ENCODE peak calls at places on chromosomes 7 and 10, in seven cellular contexts. One of them, this sample, is unnamed.

GRCh38 chr10:119370972-119371703 is 163.8 kb downstream of the GRK5 start:
- DNase-seq in NCI-H1417: no peak
- DNase-seq in uterus: peak
- DNase-seq in stimulated activated CD8-positive, alpha-beta memory T cell treated with anti-CD3 and anti-CD28 coated beads, Interleukin-15, amount 100 ng/mL, for 24 hours: no peak
- DNase-seq in AG09309: peak
- DNase-seq in fibroblast of lung: peak
- DNase-seq in T follicular helper cell: no peak
- DNase-seq in this sample: no peak

GRCh38 chr10:72328045-72328828 is 26.5 kb downstream of the DNAJB12 start:
- DNase-seq in NCI-H1417: peak
- DNase-seq in uterus: peak
- DNase-seq in stimulated activated CD8-positive, alpha-beta memory T cell treated with anti-CD3 and anti-CD28 coated beads, Interleukin-15, amount 100 ng/mL, for 24 hours: no peak
- DNase-seq in AG09309: no peak
- DNase-seq in fibroblast of lung: peak
- DNase-seq in T follicular helper cell: no peak
- DNase-seq in this sample: no peak

GRCh38 chr10:77756319-77757232 is 119.0 kb upstream of the KCNMA1 start:
- DNase-seq in NCI-H1417: peak
- DNase-seq in uterus: no peak
- DNase-seq in stimulated activated CD8-positive, alpha-beta memory T cell treated with anti-CD3 and anti-CD28 coated beads, Interleukin-15, amount 100 ng/mL, for 24 hours: no peak
- DNase-seq in AG09309: peak
- DNase-seq in fibroblast of lung: peak
- DNase-seq in T follicular helper cell: no peak
- DNase-seq in this sample: no peak

GRCh38 chr10:128163701-128164100 is 37.5 kb upstream of the MKI67 start:
- DNase-seq in NCI-H1417: no peak
- DNase-seq in uterus: no peak
- DNase-seq in stimulated activated CD8-positive, alpha-beta memory T cell treated with anti-CD3 and anti-CD28 coated beads, Interleukin-15, amount 100 ng/mL, for 24 hours: no peak
- DNase-seq in AG09309: no peak
- DNase-seq in fibroblast of lung: no peak
- DNase-seq in T follicular helper cell: no peak
- DNase-seq in this sample: no peak

GRCh38 chr10:16258476-16259040 is 178.3 kb upstream of the PTER start:
- DNase-seq in NCI-H1417: no peak
- DNase-seq in uterus: no peak
- DNase-seq in stimulated activated CD8-positive, alpha-beta memory T cell treated with anti-CD3 and anti-CD28 coated beads, Interleukin-15, amount 100 ng/mL, for 24 hours: no peak
- DNase-seq in AG09309: no peak
- DNase-seq in fibroblast of lung: no peak
- DNase-seq in T follicular helper cell: no peak
- DNase-seq in this sample: no peak

GRCh38 chr7:24784292-24784691 is 27.0 kb upstream of the GSDME start:
- DNase-seq in NCI-H1417: no peak
- DNase-seq in uterus: no peak
- DNase-seq in stimulated activated CD8-positive, alpha-beta memory T cell treated with anti-CD3 and anti-CD28 coated beads, Interleukin-15, amount 100 ng/mL, for 24 hours: no peak
- DNase-seq in AG09309: no peak
- DNase-seq in fibroblast of lung: no peak
- DNase-seq in T follicular helper cell: no peak
- DNase-seq in this sample: no peak

GRCh38 chr7:93877742-93878141 is 12.8 kb downstream of the TFPI2 start:
- DNase-seq in NCI-H1417: no peak
- DNase-seq in uterus: no peak
- DNase-seq in stimulated activated CD8-positive, alpha-beta memory T cell treated with anti-CD3 and anti-CD28 coated beads, Interleukin-15, amount 100 ng/mL, for 24 hours: no peak
- DNase-seq in AG09309: no peak
- DNase-seq in fibroblast of lung: peak
- DNase-seq in T follicular helper cell: no peak
- DNase-seq in this sample: no peak

GRCh38 chr10:73920084-73920483 is 9.2 kb downstream of the PLAU start:
- DNase-seq in NCI-H1417: no peak
- DNase-seq in uterus: peak
- DNase-seq in stimulated activated CD8-positive, alpha-beta memory T cell treated with anti-CD3 and anti-CD28 coated beads, Interleukin-15, amount 100 ng/mL, for 24 hours: no peak
- DNase-seq in AG09309: no peak
- DNase-seq in fibroblast of lung: no peak
- DNase-seq in T follicular helper cell: no peak
- DNase-seq in this sample: no peak

GRCh38 chr7:155785536-155785935 is 26.7 kb downstream of the SHH start:
- DNase-seq in NCI-H1417: no peak
- DNase-seq in uterus: no peak
- DNase-seq in stimulated activated CD8-positive, alpha-beta memory T cell treated with anti-CD3 and anti-CD28 coated beads, Interleukin-15, amount 100 ng/mL, for 24 hours: no peak
- DNase-seq in AG09309: no peak
- DNase-seq in fibroblast of lung: peak
- DNase-seq in T follicular helper cell: no peak
- DNase-seq in this sample: no peak

GRCh38 chr10:114256822-114257221 is 17.8 kb downstream of the VWA2 start:
- DNase-seq in NCI-H1417: no peak
- DNase-seq in uterus: no peak
- DNase-seq in stimulated activated CD8-positive, alpha-beta memory T cell treated with anti-CD3 and anti-CD28 coated beads, Interleukin-15, amount 100 ng/mL, for 24 hours: no peak
- DNase-seq in AG09309: no peak
- DNase-seq in fibroblast of lung: no peak
- DNase-seq in T follicular helper cell: no peak
- DNase-seq in this sample: no peak

GRCh38 chr7:72785166-72785955 is 42.6 kb downstream of the TYW1B start:
- DNase-seq in NCI-H1417: no peak
- DNase-seq in uterus: no peak
- DNase-seq in stimulated activated CD8-positive, alpha-beta memory T cell treated with anti-CD3 and anti-CD28 coated beads, Interleukin-15, amount 100 ng/mL, for 24 hours: no peak
- DNase-seq in AG09309: peak
- DNase-seq in fibroblast of lung: no peak
- DNase-seq in T follicular helper cell: no peak
- DNase-seq in this sample: no peak